ENCODE peak calls at places on chromosomes 1 and 21, in five cellular contexts. Y is right cardiac atrium, G is K562, K is pancreas, V is ovary. P is an unnamed sample.

GRCh38 chr1:212414328-212415106 is at the start of gene PACC1:
- DNase-seq in Y (peak; percentile 96), V (peak; percentile 89), G (peak; percentile 99), K (peak; percentile 97), P (peak; percentile 90)

GRCh38 chr1:49036700-49037099 is 260.0 kb upstream of the BEND5 start:
- DNase-seq in V (no peak), Y (no peak), G (no peak), K (no peak), P (no peak)

GRCh38 chr1:223531742-223532341 is 133.7 kb downstream of the CAPN8 start:
- DNase-seq in V (no peak), Y (peak; percentile 75), K (no peak), G (peak; percentile 60), P (peak; percentile 84)

GRCh38 chr21:39180429-39181019 is 2.7 kb downstream of the PSMG1 start:
- DNase-seq in K (no peak), Y (no peak), G (peak; percentile 28), V (no peak), P (no peak)

GRCh38 chr1:235093013-235093618 is 35.5 kb downstream of the TOMM20 start:
- DNase-seq in K (no peak), V (no peak), G (peak; percentile 74), Y (peak; percentile 76), P (peak; percentile 39)

GRCh38 chr1:43440358-43440757 is 13.4 kb downstream of the HYI start:
- DNase-seq in V (peak; percentile 22), K (no peak), G (no peak), Y (no peak), P (no peak)

GRCh38 chr1:41819069-41819468 is 99.7 kb downstream of the HIVEP3 start:
- DNase-seq in V (no peak), K (no peak), Y (no peak), G (no peak), P (no peak)

GRCh38 chr1:160550572-160551034 is 27.5 kb upstream of the SLAMF6 start:
- DNase-seq in G (peak; percentile 69), V (no peak), Y (peak; percentile 65), K (no peak), P (peak; percentile 25)

GRCh38 chr1:53332188-53332564 is 4.3 kb upstream of the LRP8 start:
- DNase-seq in V (peak; percentile 2), G (no peak), K (no peak), Y (no peak), P (peak; percentile 4)

GRCh38 chr1:9101510-9102146 is 27.3 kb downstream of the GPR157 start:
- DNase-seq in V (peak; percentile 61), G (peak; percentile 62), Y (peak; percentile 64), K (no peak), P (peak; percentile 70)

GRCh38 chr1:244273845-244274619 is 177.7 kb downstream of the ADSS2 start:
- DNase-seq in V (peak; percentile 84), Y (peak; percentile 78), G (peak; percentile 81), K (no peak), P (no peak)

GRCh38 chr1:109161836-109162606 is 48.1 kb downstream of the ELAPOR1 start:
- DNase-seq in G (no peak), K (no peak), V (no peak), Y (peak; percentile 75), P (no peak)

GRCh38 chr1:21855257-21856096 is 43.4 kb downstream of the LDLRAD2 start:
- DNase-seq in K (peak; percentile 65), V (no peak), G (no peak), Y (no peak), P (no peak)

GRCh38 chr1:30527511-30528140 is 195.8 kb downstream of the MATN1 start:
- DNase-seq in G (peak; percentile 18), Y (peak; percentile 77), K (no peak), V (no peak), P (no peak)

GRCh38 chr21:44304846-44305245 is 5.0 kb downstream of the PFKL start:
- DNase-seq in Y (no peak), G (peak; percentile 63), K (no peak), V (no peak), P (peak; percentile 45)

GRCh38 chr21:42652527-42653491 is 612 bp upstream of the PDE9A start:
- DNase-seq in K (peak; percentile 86), V (peak; percentile 59), G (no peak), Y (peak; percentile 84), P (peak; percentile 60)

GRCh38 chr1:162541619-162542141 is 19.8 kb upstream of the UAP1 start:
- DNase-seq in G (no peak), Y (peak; percentile 76), V (no peak), K (no peak), P (no peak)

GRCh38 chr1:110616587-110616986 is 10.4 kb upstream of the KCNA2 start:
- DNase-seq in G (peak; percentile 91), V (no peak), Y (no peak), K (no peak), P (no peak)

GRCh38 chr21:35565204-35565611 is 495.1 kb downstream of the SETD4 start:
- DNase-seq in V (peak; percentile 22), G (peak; percentile 60), Y (no peak), K (no peak), P (no peak)

GRCh38 chr1:184888505-184888904 is 85.8 kb downstream of the NIBAN1 start:
- DNase-seq in V (no peak), Y (no peak), K (no peak), G (no peak), P (peak; percentile 34)

GRCh38 chr1:193486671-193487229 is 300.3 kb upstream of the B3GALT2 start:
- DNase-seq in K (no peak), V (no peak), Y (no peak), G (no peak), P (no peak)

GRCh38 chr1:153540394-153541361 is at the start of gene S100A5:
- DNase-seq in V (no peak), Y (no peak), G (peak; percentile 58), K (no peak), P (no peak)

GRCh38 chr1:26531651-26532131 is 2.1 kb downstream of the RPS6KA1 start:
- DNase-seq in Y (no peak), G (no peak), K (peak; percentile 92), V (no peak), P (no peak)

GRCh38 chr1:113168946-113169345 is 95.9 kb downstream of the LRIG2 start:
- DNase-seq in K (no peak), V (no peak), G (no peak), Y (no peak), P (no peak)

GRCh38 chr1:55634516-55634915 is 419.4 kb upstream of the USP24 start:
- DNase-seq in Y (peak; percentile 63), G (no peak), V (no peak), K (no peak), P (no peak)

GRCh38 chr1:241744591-241744990 is 92.5 kb downstream of the WDR64 start:
- DNase-seq in Y (no peak), V (no peak), G (no peak), K (no peak), P (no peak)

DNA sequence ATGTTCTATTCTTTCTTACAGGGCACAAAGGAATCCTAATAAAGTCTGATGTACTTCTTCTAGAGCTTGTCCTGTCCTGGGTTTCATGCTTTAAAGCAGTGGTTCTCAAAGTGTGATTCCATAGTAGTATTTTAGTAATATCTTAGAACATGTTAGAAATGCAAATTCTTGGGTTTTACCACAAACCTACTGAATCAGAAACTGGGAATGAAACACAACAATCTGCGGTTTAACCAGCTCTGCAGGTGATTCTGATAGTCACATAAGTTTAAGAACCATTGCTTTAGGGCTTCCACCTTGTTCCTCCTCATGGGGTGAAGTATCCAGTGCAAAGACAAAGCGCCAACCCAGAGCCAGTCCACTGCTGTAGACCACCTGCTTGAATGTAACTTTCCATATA is 41.1 kb downstream of the NGF start:
- DNase-seq in G (no peak), V (no peak), K (no peak), Y (no peak), P (no peak)
- H3K27me3 ChIP-seq in G (peaks cover 8% of the 10 kb centered on the region), V (no peaks in the 10 kb centered on the region), K (no peaks in the 10 kb centered on the region), Y (no peaks in the 10 kb centered on the region), P (no peaks in the 10 kb centered on the region)

DNA sequence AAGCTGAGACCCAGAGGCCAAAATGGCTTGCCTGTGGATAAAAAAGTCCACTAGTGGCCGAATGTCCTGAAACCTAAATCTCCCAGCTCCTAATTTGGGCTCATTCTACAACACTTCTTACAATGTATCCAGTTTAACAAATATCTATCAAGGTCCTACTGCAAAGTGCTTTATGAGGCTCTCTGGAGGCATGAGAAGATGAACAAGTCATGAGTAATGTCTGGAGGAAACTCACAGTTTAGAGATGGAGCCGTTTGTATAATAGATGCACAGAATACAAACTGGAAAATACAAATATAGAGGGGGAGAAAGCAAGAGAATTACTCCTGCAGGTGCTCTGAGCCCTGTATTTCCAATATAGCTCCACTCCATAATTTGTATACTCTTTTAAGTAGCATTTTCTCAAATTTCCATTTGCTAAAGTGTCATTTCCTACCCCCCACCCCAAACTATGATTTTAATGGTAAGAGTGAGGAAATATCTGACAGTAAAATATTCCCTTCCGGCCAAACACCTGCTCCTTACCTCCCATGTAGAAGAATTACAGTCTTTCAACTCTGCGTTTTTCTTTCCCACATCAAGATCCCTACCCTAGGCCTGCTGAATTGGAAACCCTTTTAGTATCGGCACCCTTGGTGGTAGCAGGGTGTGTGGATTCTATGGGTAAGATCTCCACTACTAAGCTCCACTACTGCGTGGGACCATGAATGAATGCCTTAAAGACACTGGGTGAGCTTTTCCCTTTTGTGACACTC is 3.3 kb upstream of the ADAMTS5 start:
- DNase-seq in Y (no peak), V (no peak), G (no peak), K (no peak), P (no peak)
- H3K4me1 ChIP-seq in Y (no peaks in the 10 kb centered on the region), V (peaks cover 3% of the 10 kb centered on the region), G (no peaks in the 10 kb centered on the region), K (no peaks in the 10 kb centered on the region), P (no peaks in the 10 kb centered on the region)

DNA sequence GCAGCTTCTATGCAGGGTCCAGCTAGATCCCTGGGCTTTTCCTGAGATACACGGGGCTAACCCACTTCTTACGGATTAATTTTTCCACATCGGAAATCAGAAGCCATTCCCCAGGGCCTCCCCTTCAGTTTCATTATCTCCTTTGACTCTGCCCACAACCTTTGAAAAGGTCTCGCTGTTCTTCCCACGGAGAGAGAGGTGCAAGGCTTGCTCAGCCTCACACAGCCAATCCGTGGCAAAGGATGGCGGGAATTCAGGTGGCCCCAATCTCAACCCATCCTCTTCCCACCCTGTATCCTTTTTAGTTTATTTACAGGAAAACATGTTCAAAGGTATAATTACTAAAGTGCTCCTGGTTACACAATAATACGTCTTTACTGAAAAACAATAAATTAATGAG is 702 bp upstream of the MAPKAPK2 start:
- DNase-seq in V (no peak), Y (no peak), G (no peak), K (no peak), P (no peak)
- H3K4me3 ChIP-seq in V (no peak overlapping the region), Y (peak overlapping the region; percentile 96), G (no peak overlapping the region), K (peak overlapping the region; percentile 74), P (peak overlapping the region; percentile 30)

GRCh38 chr1:151710187-151710586 is 6.4 kb downstream of the CELF3 start:
- DNase-seq in V (no peak), K (peak; percentile 58), Y (peak; percentile 64), G (peak; percentile 79), P (no peak)

GRCh38 chr1:151713044-151713443 is 3.6 kb downstream of the CELF3 start:
- DNase-seq in G (no peak), Y (no peak), V (no peak), K (no peak), P (no peak)

GRCh38 chr1:151711044-151711800 is 5.4 kb downstream of the CELF3 start:
- DNase-seq in K (no peak), Y (no peak), V (no peak), G (no peak), P (no peak)

GRCh38 chr1:151713874-151714273 is 2.7 kb downstream of the CELF3 start:
- DNase-seq in V (no peak), K (no peak), G (no peak), Y (no peak), P (no peak)

DNA sequence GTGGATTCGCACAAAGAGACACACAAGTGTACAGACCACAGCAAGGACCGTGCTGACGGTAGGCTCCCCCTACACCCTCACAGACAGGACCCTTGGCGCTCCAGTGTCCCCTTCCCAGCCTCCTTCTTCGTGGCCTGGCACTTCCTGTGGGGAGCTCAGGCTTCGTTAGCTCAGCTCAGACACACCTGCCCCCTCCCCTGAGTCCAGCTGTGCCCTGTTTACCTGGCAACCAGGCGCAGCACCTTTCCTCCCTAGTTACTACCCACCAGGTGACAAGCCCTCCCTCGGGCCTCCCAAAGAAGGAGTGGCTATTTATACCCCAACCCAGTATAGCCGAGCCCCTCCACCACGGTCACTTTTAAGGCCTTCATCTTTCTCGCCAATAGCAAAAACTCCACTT is 4.7 kb downstream of the CELF3 start:
- DNase-seq in K (no peak), G (no peak), Y (no peak), V (no peak), P (no peak)
- H3K27me3 ChIP-seq in K (no peaks in the 10 kb centered on the region), G (peaks cover 58% of the 10 kb centered on the region), Y (no peaks in the 10 kb centered on the region), V (no peaks in the 10 kb centered on the region), P (peaks cover under 1% of the 10 kb centered on the region)

P was measured in HAP-1.